ENCODE peak calls at places on chromosomes 12 and 14, in six cellular contexts. W, T, U, X, A and V are unnamed samples.

GRCh38 chr12:9700606-9700956 is 31.1 kb downstream of the CLEC2D start:
- DNase-seq in A (no peak), U (no peak), X (no peak), W (no peak), T (no peak), V (no peak)

GRCh38 chr12:53586745-53587144 is 39.4 kb downstream of the ATF7 start:
- DNase-seq in U (no peak), X (no peak), T (no peak), A (no peak), W (no peak), V (no peak)

GRCh38 chr14:100915582-100915981 is 12.1 kb upstream of the RTL1 start:
- DNase-seq in X (no peak), W (no peak), T (no peak), A (no peak), U (no peak), V (no peak)

GRCh38 chr14:76782885-76783566 is 21.8 kb downstream of the VASH1 start:
- DNase-seq in X (no peak), T (no peak), A (no peak), W (no peak), U (peak; percentile 18), V (no peak)

GRCh38 chr12:53381739-53382630 is 2.0 kb downstream of the SP1 start:
- DNase-seq in U (no peak), A (peak; percentile 61), W (no peak), X (no peak), T (no peak), V (peak; percentile 51)

GRCh38 chr14:44962573-44963528 is 861 bp downstream of the TOGARAM1 start:
- DNase-seq in T (peak; percentile 7), X (no peak), A (no peak), W (peak; percentile 59), U (no peak), V (no peak)

GRCh38 chr12:118053071-118053985 is 7.7 kb downstream of the WSB2 start:
- DNase-seq in T (no peak), W (no peak), U (no peak), A (peak; percentile 62), X (no peak), V (no peak)

GRCh38 chr12:11397366-11397765 is 2.0 kb upstream of the PRB2 start:
- DNase-seq in A (no peak), W (no peak), T (no peak), U (no peak), X (no peak), V (no peak)

GRCh38 chr14:64841121-64841611 is 38.5 kb downstream of the SPTB start:
- DNase-seq in W (no peak), X (no peak), A (no peak), T (no peak), U (no peak), V (peak; percentile 11)

GRCh38 chr12:88805286-88805685 is 225.0 kb upstream of the KITLG start:
- DNase-seq in U (no peak), X (no peak), W (no peak), A (no peak), T (no peak), V (peak; percentile 64)

GRCh38 chr12:81588609-81589008 is 170.5 kb downstream of the PPFIA2 start:
- DNase-seq in X (no peak), U (no peak), T (no peak), A (no peak), W (no peak), V (no peak)

GRCh38 chr14:103735439-103735814 is 19.8 kb downstream of the ZFYVE21 start:
- DNase-seq in X (no peak), W (no peak), U (no peak), A (no peak), T (no peak), V (no peak)

GRCh38 chr14:101593411-101594181 is 32.3 kb downstream of the DIO3 start:
- DNase-seq in U (no peak), T (no peak), X (no peak), A (no peak), W (no peak), V (no peak)

GRCh38 chr12:48176417-48176751 is 7.1 kb upstream of the CCDC184 start:
- DNase-seq in U (no peak), X (no peak), T (no peak), W (no peak), A (no peak), V (no peak)

GRCh38 chr14:61111145-61112130 is 130.4 kb downstream of the SLC38A6 start:
- DNase-seq in U (no peak), A (no peak), X (no peak), T (no peak), W (no peak), V (no peak)

GRCh38 chr14:61517861-61518802 is 177.2 kb upstream of the HIF1A start:
- DNase-seq in U (no peak), T (no peak), A (no peak), X (no peak), W (no peak), V (no peak)

GRCh38 chr12:69936214-69936731 is 111.2 kb downstream of the MYRFL start:
- DNase-seq in T (no peak), X (no peak), A (no peak), U (no peak), W (no peak), V (no peak)